ENCODE peak calls at places on chromosomes 3 and 15, in four cellular contexts. Y is GM12878, Z is HepG2, F is K562. X is an unnamed sample.

GRCh38 chr15:39204031-39204430 is 376.8 kb upstream of the THBS1 start:
- DNase-seq in Y (no peak), Z (no peak), F (no peak), X (no peak)

GRCh38 chr3:125102470-125102869 is 46.7 kb upstream of the HEG1 start:
- DNase-seq in F (no peak), Z (no peak), Y (no peak), X (no peak)

GRCh38 chr15:39624806-39625205 is 43.9 kb downstream of the THBS1 start:
- DNase-seq in Y (peak), Z (peak), F (no peak), X (no peak)

GRCh38 chr3:42749025-42749752 is 23.9 kb downstream of the CCDC13 start:
- DNase-seq in Y (no peak), F (no peak), Z (no peak), X (peak)

GRCh38 chr3:31197941-31198340 is 303.5 kb upstream of the GADL1 start:
- DNase-seq in F (no peak), Y (no peak), Z (no peak), X (no peak)

GRCh38 chr15:35305031-35305555 is 220.0 kb upstream of the NANOGP8 start:
- DNase-seq in Y (no peak), F (no peak), Z (no peak), X (no peak)

GRCh38 chr3:154161806-154162205 is 40.6 kb downstream of the ARHGEF26 start:
- DNase-seq in Y (no peak), Z (no peak), F (no peak), X (no peak)

GRCh38 chr15:53359038-53359437 is 400.4 kb downstream of the WDR72 start:
- DNase-seq in Z (no peak), F (no peak), Y (no peak), X (no peak)

GRCh38 chr3:174859109-174859735 is at the start of gene NAALADL2:
- DNase-seq in Y (no peak), Z (no peak), F (no peak), X (no peak)

GRCh38 chr3:192685801-192686200 is 41.5 kb downstream of the FGF12 start:
- DNase-seq in Y (no peak), Z (no peak), F (no peak), X (no peak)

GRCh38 chr15:101137312-101137940 is 114.4 kb downstream of the CHSY1 start:
- DNase-seq in F (peak), Z (no peak), Y (no peak), X (no peak)

GRCh38 chr15:79930509-79930908 is 33.7 kb upstream of the MTHFS start:
- DNase-seq in Z (no peak), F (no peak), Y (no peak), X (no peak)

GRCh38 chr3:70829101-70829500 is 516.7 kb upstream of the MDFIC2 start:
- DNase-seq in Y (no peak), F (no peak), Z (no peak), X (no peak)

GRCh38 chr3:197501496-197501878 is 54.3 kb downstream of the BDH1 start:
- DNase-seq in Y (peak), Z (peak), F (peak), X (no peak)

GRCh38 chr3:26505399-26505798 is 117.2 kb upstream of the LRRC3B start:
- DNase-seq in Y (no peak), F (no peak), Z (no peak), X (no peak)

GRCh38 chr3:88002448-88002847 is 56.4 kb downstream of the CGGBP1 start:
- DNase-seq in F (no peak), Y (no peak), Z (no peak), X (no peak)

GRCh38 chr3:156812521-156813335 is 13.4 kb upstream of the LEKR1 start:
- DNase-seq in Y (no peak), Z (peak), F (peak), X (no peak)

GRCh38 chr3:171862993-171863521 is 19.9 kb downstream of the TMEM212 start:
- DNase-seq in Z (peak), Y (no peak), F (no peak), X (no peak)

GRCh38 chr15:90161946-90162345 is 39.2 kb upstream of the SEMA4B start:
- DNase-seq in Z (no peak), F (no peak), Y (peak), X (no peak)

GRCh38 chr3:177823701-177824189 is 626.5 kb upstream of the TBL1XR1 start:
- DNase-seq in Y (no peak), F (no peak), Z (no peak), X (no peak)

GRCh38 chr15:92907880-92908279 is 7.8 kb downstream of the CHD2 start:
- DNase-seq in Z (no peak), F (no peak), Y (no peak), X (no peak)

GRCh38 chr3:140552403-140552802 is 125.5 kb upstream of the TRIM42 start:
- DNase-seq in Z (no peak), Y (no peak), F (no peak), X (no peak)

GRCh38 chr3:126367316-126367805 is 10.2 kb upstream of the KLF15 start:
- DNase-seq in Y (no peak), F (no peak), Z (no peak), X (no peak)

GRCh38 chr3:56788506-56788905 is 13.2 kb downstream of the ARHGEF3 start:
- DNase-seq in Y (no peak), F (no peak), Z (no peak), X (no peak)

GRCh38 chr3:173398111-173398479 is 551 bp downstream of the NLGN1 start:
- DNase-seq in Z (no peak), F (no peak), Y (no peak), X (peak)

GRCh38 chr3:197539651-197540051 is 16.1 kb downstream of the BDH1 start:
- DNase-seq in Z (no peak), Y (no peak), F (no peak), X (no peak)

GRCh38 chr3:22908974-22909507 is 294.1 kb upstream of the UBE2E2 start:
- DNase-seq in Y (no peak), Z (no peak), F (no peak), X (no peak)

GRCh38 chr3:142976621-142977398 is 13.3 kb upstream of the PAQR9 start:
- DNase-seq in F (peak), Z (peak), Y (no peak), X (no peak)

GRCh38 chr3:112484352-112484751 is 14.9 kb downstream of the BTLA start:
- DNase-seq in F (no peak), Z (no peak), Y (no peak), X (no peak)

GRCh38 chr15:100895721-100896120 is 16.1 kb downstream of the ALDH1A3 start:
- DNase-seq in Z (no peak), Y (no peak), F (no peak), X (no peak)

GRCh38 chr3:189309400-189309975 is 137.7 kb downstream of the TPRG1 start:
- DNase-seq in Z (no peak), F (no peak), Y (no peak), X (no peak)

GRCh38 chr3:27724459-27725197 is 2.5 kb upstream of the EOMES start:
- DNase-seq in F (no peak), Y (no peak), Z (no peak), X (no peak)

GRCh38 chr3:9204253-9205005 is 45.0 kb downstream of the SRGAP3 start:
- DNase-seq in F (no peak), Z (peak), Y (no peak), X (no peak)

GRCh38 chr3:14518432-14518802 is 21.7 kb downstream of the GRIP2 start:
- DNase-seq in Z (no peak), Y (no peak), F (no peak), X (no peak)

GRCh38 chr3:186902154-186902553 is 28.2 kb upstream of the ST6GAL1 start:
- DNase-seq in F (no peak), Z (no peak), Y (no peak), X (no peak)

DNA sequence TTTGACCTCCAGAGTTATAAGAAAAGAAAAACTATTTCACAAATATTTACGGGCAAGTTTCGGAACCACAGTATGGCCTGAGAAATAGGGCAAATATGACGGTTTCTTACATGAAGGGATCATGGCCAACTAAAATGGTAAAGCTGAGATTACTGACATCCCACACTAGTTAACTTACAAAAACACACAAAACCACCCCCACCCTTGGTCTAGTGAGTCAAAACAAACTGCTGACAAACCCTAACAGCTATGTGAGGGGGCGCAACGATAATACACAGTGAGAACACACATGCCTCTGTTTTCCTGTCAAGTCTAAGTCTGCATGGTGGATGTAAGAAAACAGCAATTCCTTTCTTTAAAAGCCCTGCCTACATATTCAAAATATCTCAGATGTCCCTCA is 32.3 kb downstream of the CBLB start:
- DNase-seq in F (no peak), Z (peak), Y (peak), X (no peak)
- TF ChIP-seq HDAC6 in F (no peak), Z (no peak), Y (no peak), X (no peak)

GRCh38 chr3:184284696-184285095 is 8.9 kb downstream of the ECE2 start:
- DNase-seq in Y (no peak), Z (peak), F (peak), X (no peak)
- TF ChIP-seq CTCF in Y (peak), Z (peak), F (peak), X (peak)

DNA sequence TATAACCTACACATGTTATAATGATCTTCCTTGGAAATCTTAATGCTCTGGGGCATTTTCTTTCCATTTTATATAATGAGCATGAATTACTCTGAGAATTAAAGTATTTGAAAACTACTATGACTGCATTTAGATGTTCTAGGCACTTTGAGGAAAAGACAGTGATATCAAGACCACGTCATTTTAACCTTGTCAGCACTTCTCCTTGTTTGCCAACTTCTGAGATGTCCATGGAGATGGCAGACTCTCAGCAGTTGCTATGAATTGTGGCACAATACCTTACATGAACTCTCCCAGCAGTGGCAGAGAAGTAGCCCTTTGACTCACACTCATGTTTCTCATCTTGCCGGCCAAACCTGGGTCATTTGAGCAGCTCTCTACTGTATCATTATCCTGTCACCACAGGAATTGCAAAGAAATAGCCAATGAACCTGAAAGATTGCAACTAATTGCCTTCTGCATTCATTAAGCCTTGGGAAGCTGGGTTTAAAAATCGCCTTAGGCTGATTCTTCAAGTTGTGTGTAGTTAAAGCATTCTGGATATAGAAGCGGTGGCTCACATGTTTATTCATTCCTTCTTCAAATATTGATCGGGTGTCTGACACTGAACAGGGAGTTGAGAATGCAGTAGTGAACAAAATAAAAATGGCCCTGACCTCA is 272.2 kb upstream of the CFAP20DC start:
- DNase-seq in F (no peak), Y (no peak), Z (no peak), X (no peak)
- TF ChIP-seq HDAC6 in F (no peak), Y (no peak), Z (no peak), X (no peak)

GRCh38 chr15:77513226-77513625 is 92.5 kb downstream of the HMG20A start:
- DNase-seq in F (no peak), Y (no peak), Z (no peak), X (no peak)
- TF ChIP-seq CTCF in F (no peak), Y (no peak), Z (no peak), X (no peak)

GRCh38 chr3:32440481-32441350 is 49.1 kb downstream of the CMTM7 start:
- DNase-seq in Y (no peak), Z (no peak), F (no peak), X (peak)
- TF ChIP-seq HDAC6 in Y (no peak), Z (no peak), F (no peak), X (no peak)

DNA sequence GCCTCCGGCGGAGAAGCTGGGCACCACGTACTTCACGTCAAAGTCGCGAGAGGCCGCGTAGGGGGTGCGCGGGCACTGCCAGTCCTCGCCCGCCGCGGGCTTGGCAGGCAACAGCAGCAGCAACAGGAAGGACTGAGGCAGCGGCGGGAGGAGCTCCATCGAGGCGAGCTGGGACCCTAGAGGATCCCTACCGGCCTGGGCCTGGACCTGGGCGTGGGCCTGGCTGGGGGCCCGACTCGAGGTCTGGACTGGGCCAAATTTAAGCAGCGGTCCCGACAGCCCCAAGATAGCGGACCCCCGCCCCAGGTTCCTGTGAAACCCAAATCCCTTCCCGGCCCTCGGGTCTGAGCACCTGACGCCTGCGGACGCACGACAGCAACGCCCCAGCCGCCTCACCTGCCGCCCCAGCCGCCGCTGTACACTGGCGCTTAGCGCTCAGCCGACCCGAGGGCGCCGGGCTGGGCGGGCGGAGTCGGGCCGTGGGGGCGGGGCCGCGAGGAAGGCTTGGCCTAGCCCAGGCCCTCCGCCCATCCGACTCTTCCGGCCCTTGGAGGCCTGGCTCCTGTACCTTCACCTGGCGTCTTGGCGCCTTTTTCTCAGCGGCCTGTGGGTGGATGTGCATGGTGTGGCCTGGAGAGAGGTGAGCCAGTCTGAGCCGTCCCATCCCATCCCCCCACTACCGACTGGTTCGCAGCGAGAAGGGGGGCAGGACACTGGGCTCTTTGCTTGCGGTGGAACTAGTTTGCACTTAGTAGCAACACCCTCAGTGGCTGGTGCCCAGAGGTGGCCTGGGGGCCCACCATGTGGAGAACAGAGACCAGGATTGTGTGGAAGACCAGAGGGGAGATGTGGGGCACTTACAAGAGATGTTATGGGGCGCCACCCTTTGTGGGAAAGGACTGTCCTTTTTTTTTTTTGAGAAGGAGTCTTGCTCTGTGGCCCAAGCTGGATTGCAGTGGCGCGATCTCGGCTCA is at the start of gene MST1R:
- DNase-seq in F (peak), Y (peak), Z (peak), X (peak)
- TF ChIP-seq CTCF in F (no peak), Y (no peak), Z (no peak), X (no peak)

GRCh38 chr15:78264304-78265136 is at the start of gene DNAJA4:
- DNase-seq in Z (no peak), F (no peak), Y (no peak), X (peak)
- TF ChIP-seq HDAC6 in Z (no peak), F (no peak), Y (no peak), X (no peak)

GRCh38 chr15:43402255-43402654 is 31.4 kb downstream of the TUBGCP4 start:
- DNase-seq in Y (no peak), Z (no peak), F (no peak), X (no peak)

GRCh38 chr15:43406808-43407207 is 35.9 kb downstream of the TUBGCP4 start:
- DNase-seq in Y (no peak), Z (no peak), F (no peak), X (no peak)

GRCh38 chr15:43406192-43406591 is 35.3 kb downstream of the TUBGCP4 start:
- DNase-seq in F (no peak), Z (no peak), Y (no peak), X (no peak)

GRCh38 chr15:43403616-43404015 is 32.7 kb downstream of the TUBGCP4 start:
- DNase-seq in F (no peak), Z (no peak), Y (no peak), X (no peak)

DNA sequence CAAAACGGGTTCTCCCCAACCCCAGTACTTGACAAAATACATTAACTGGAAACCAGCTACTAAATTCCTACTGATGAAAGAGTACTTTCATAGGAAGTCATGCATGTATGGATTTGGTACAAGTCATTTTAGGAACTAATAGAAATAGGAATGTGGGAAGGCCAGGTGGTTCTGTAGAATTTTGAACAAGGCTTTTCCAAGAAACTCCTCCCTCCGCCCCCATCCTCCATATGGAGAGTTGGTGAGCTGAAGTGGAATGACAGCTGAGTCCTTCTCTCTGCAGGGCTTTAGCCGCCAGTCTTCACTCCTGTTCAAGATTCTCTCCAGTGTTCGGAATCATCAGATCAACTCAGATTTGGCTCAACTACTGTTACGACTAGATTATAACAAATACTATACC is 33.2 kb downstream of the TUBGCP4 start:
- DNase-seq in F (no peak), Y (no peak), Z (no peak), X (no peak)
- TF ChIP-seq CTCF in F (no peak), Y (no peak), Z (no peak), X (no peak)

GRCh38 chr3:63064216-63064755 is 189.1 kb upstream of the CADPS start:
- DNase-seq in Y (no peak), Z (no peak), F (no peak), X (no peak)

GRCh38 chr3:63069780-63070540 is 194.7 kb upstream of the CADPS start:
- DNase-seq in F (no peak), Y (no peak), Z (no peak), X (no peak)

DNA sequence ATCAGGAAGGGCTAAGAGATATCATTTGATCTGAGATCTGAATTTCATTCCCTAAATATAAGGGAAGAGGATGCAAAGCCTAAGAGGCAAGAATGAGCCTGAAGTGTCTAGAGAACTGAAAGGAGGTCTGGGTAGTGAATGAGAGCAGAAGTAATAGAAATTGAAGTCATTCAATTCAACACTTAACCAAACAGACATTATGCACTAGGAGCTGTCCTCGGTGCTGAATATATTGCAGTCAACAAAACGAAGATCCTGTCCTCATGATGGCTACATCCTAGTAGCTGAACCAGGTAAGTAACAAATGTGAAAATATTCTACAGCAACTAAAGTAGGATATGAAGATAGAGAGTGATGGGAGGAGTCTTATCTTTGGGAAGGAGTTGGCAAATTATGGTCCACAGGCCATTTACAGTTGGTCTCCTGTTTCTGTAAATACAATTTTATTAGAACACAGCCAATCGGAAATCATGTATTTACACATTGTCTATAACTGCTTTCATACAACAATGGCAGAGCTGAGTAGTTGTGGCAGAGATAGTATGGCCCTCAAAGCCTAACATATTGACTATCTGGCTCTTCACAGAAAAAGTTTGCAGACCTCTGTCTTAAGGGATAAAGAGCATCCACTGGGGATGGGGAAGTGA is 192.9 kb upstream of the CADPS start:
- DNase-seq in Z (peak), F (peak), Y (no peak), X (no peak)
- TF ChIP-seq HDAC6 in Z (no peak), F (no peak), Y (no peak), X (no peak)

GRCh38 chr3:60182697-60183096 is 1068.6 kb downstream of the FHIT start:
- DNase-seq in F (no peak), Y (no peak), Z (no peak), X (no peak)
- TF ChIP-seq CTCF in F (no peak), Y (no peak), Z (no peak), X (no peak)